ENCODE peak calls at places on chromosomes 3 and 15, in six cellular contexts. N is GM23338, E is body of pancreas, K is trophoblast cell, V is Panc1, W is tibial artery. I is an unnamed sample.

GRCh38 chr3:195183071-195183776 is 87.7 kb downstream of the XXYLT1 start:
- DNase-seq in V (no peak), E (no peak), N (no peak), K (no peak), W (no peak), I (no peak)

GRCh38 chr3:197426161-197426566 is 127.8 kb upstream of the DLG1 start:
- DNase-seq in E (no peak), K (no peak), V (no peak), W (no peak), N (no peak), I (no peak)

GRCh38 chr3:8972614-8973013 is 9.3 kb upstream of the RAD18 start:
- DNase-seq in V (no peak), K (no peak), N (no peak), E (no peak), W (no peak), I (no peak)

GRCh38 chr3:120661106-120661962 is 20.7 kb downstream of the HGD start:
- DNase-seq in E (no peak), N (no peak), K (no peak), V (no peak), W (no peak), I (no peak)

GRCh38 chr3:58563386-58564035 is 13.7 kb downstream of the FAM107A start:
- DNase-seq in W (no peak), E (no peak), N (no peak), K (no peak), V (no peak), I (no peak)

GRCh38 chr15:63075072-63075995 is 32.8 kb downstream of the TPM1 start:
- DNase-seq in E (no peak), V (no peak), N (peak; percentile 61), K (no peak), W (no peak), I (no peak)

GRCh38 chr3:114668099-114668498 is 374.3 kb downstream of the TIGIT start:
- DNase-seq in E (no peak), V (no peak), W (no peak), N (no peak), K (no peak), I (no peak)

GRCh38 chr3:132356568-132356967 is 39.4 kb downstream of the ACP3 start:
- DNase-seq in K (no peak), E (no peak), N (no peak), W (no peak), V (no peak), I (no peak)

GRCh38 chr15:44066211-44066827 is 128.8 kb downstream of the FRMD5 start:
- DNase-seq in W (no peak), V (peak; percentile 58), N (peak; percentile 95), K (peak; percentile 58), E (peak; percentile 67), I (peak; percentile 65)

GRCh38 chr15:47670365-47670764 is 46.9 kb upstream of the SEMA6D start:
- DNase-seq in N (no peak), E (no peak), W (no peak), K (no peak), V (no peak), I (no peak)

GRCh38 chr3:109339186-109339585 is 1.8 kb upstream of the DPPA4 start:
- DNase-seq in V (no peak), N (no peak), K (no peak), E (no peak), W (no peak), I (no peak)

GRCh38 chr3:109338322-109338721 is 976 bp upstream of the DPPA4 start:
- DNase-seq in K (no peak), E (no peak), N (no peak), V (no peak), W (no peak), I (no peak)

GRCh38 chr3:109336272-109336957 is 931 bp downstream of the DPPA4 start:
- DNase-seq in W (no peak), K (no peak), E (peak; percentile 19), V (no peak), N (no peak), I (no peak)

GRCh38 chr3:109339714-109340648 is 2.6 kb upstream of the DPPA4 start:
- DNase-seq in V (no peak), N (peak; percentile 66), E (no peak), K (no peak), W (no peak), I (no peak)

GRCh38 chr3:109337393-109337792 is at the start of gene DPPA4:
- DNase-seq in K (no peak), E (no peak), V (no peak), N (peak; percentile 96), W (no peak), I (no peak)
- H3K4me3 ChIP-seq in K (peak within 1 kb of the TSS; percentile 75), E (peak within 1 kb of the TSS; percentile 27), V (peak within 1 kb of the TSS; percentile 13), N (peak within 1 kb of the TSS; percentile 96), W (peak within 1 kb of the TSS; percentile 43), I (peak within 1 kb of the TSS; percentile 27)

GRCh38 chr3:48013288-48013980 is 2.8 kb downstream of the MAP4 start:
- DNase-seq in W (peak; percentile 31), E (peak; percentile 68), V (no peak), N (no peak), K (no peak), I (peak; percentile 12)
- H3K4me1 ChIP-seq in W (peaks cover 87% of the 10 kb centered on the region), E (peaks cover 78% of the 10 kb centered on the region), V (peaks cover 6% of the 10 kb centered on the region), N (peaks cover 36% of the 10 kb centered on the region), K (no peaks in the 10 kb centered on the region), I (peaks cover 49% of the 10 kb centered on the region)

DNA sequence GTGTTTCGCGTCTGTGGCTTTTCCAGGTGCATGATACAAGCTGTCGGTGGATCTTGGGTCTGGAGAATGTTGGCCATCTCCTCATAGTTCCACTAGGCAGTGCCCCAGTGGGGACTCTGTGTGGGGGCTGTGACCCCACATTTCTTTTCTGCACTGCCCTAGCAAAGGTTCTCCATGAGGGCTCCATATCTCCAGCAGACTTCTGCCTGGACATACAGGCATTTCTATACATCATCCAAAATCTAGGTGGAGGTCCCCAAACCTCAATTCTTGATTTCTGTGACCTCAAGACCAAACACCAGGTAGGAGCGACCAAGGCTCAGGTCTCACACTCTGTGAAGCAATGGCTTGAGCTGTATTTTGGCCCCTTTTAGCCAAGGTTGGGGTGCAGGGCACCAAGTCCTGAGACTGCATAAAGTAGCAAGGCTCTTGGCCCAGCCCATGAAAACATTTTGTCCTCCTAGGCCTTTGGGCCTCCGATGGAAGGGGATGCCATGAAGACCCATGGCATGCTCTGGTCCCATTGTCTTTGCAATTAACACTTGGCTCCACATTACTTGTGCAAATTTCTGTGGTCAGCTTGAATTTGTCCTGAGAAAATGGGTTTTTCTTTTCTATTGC is 615.3 kb downstream of the ZBBX start:
- DNase-seq in W (no peak), N (no peak), V (no peak), E (no peak), K (no peak), I (no peak)
- H3K4me3 ChIP-seq in W (no peak overlapping the region), N (no peak overlapping the region), V (no peak overlapping the region), E (no peak overlapping the region), K (peak overlapping the region; percentile 9), I (no peak overlapping the region)

GRCh38 chr3:97959863-97960262 is 12.4 kb downstream of the RIOX2 start:
- DNase-seq in E (no peak), K (no peak), N (no peak), W (no peak), V (no peak), I (no peak)
- H3K4me1 ChIP-seq in E (peaks cover 27% of the 10 kb centered on the region), K (peaks cover 5% of the 10 kb centered on the region), N (no peaks in the 10 kb centered on the region), W (no peaks in the 10 kb centered on the region), V (no peaks in the 10 kb centered on the region), I (no peaks in the 10 kb centered on the region)

GRCh38 chr3:159762238-159762637 is 226.4 kb upstream of the IL12A start:
- DNase-seq in K (no peak), E (no peak), V (no peak), N (peak; percentile 54), W (no peak), I (no peak)
- H3K4me3 ChIP-seq in K (no peak overlapping the region), E (no peak overlapping the region), V (no peak overlapping the region), N (peak overlapping the region; percentile 95), W (peak overlapping the region; percentile 90), I (no peak overlapping the region)

GRCh38 chr3:71065764-71066013 is 517.8 kb downstream of the FOXP1 start:
- DNase-seq in E (no peak), K (no peak), V (no peak), W (no peak), N (no peak), I (no peak)

GRCh38 chr3:71062920-71063767 is 520.4 kb downstream of the FOXP1 start:
- DNase-seq in W (no peak), V (no peak), K (no peak), N (no peak), E (no peak), I (no peak)

GRCh38 chr3:71063768-71064287 is 519.7 kb downstream of the FOXP1 start:
- DNase-seq in K (peak; percentile 18), N (peak; percentile 45), E (peak; percentile 29), V (no peak), W (no peak), I (no peak)

GRCh38 chr3:71064976-71065763 is 518.4 kb downstream of the FOXP1 start:
- DNase-seq in K (peak; percentile 62), W (peak; percentile 50), V (no peak), E (peak; percentile 63), N (peak; percentile 78), I (peak; percentile 39)

GRCh38 chr3:71064288-71064975 is 519.1 kb downstream of the FOXP1 start:
- DNase-seq in V (no peak), E (peak; percentile 51), N (peak; percentile 79), W (peak; percentile 56), K (peak; percentile 37), I (no peak)
- H3K4me1 ChIP-seq in V (no peaks in the 10 kb centered on the region), E (peaks cover 62% of the 10 kb centered on the region), N (peaks cover 65% of the 10 kb centered on the region), W (peaks cover 65% of the 10 kb centered on the region), K (peaks cover 8% of the 10 kb centered on the region), I (peaks cover 75% of the 10 kb centered on the region)

GRCh38 chr15:41544650-41545015 is 576 bp upstream of the RPAP1 start:
- DNase-seq in V (no peak), N (no peak), W (peak; percentile 43), K (no peak), E (peak; percentile 28), I (no peak)
- H3K4me3 ChIP-seq in V (peak overlapping the region; percentile 92), N (peak overlapping the region; percentile 84), W (peak overlapping the region; percentile 68), K (no peak overlapping the region), E (no peak overlapping the region), I (peak overlapping the region; percentile 66)

DNA sequence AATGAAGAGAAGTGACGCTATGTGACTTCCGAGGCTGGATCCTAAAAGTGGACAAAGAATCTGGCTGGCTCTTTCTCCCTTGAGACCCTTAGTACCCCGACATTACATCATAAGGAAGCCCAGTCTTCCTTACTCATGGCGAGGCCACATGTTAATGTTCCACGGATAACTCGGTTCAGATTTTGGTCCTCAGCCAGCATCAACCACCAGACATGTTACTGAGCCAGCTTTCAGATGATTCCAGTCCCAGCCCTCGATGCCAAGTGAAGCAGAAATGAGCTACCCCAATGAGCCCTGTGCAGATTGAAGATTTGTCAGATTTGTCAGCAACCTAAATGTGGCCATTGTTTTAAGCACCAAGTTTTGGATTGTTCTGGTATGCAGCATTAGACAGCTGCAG is 46.6 kb downstream of the SLCO2A1 start:
- DNase-seq in V (no peak), W (no peak), E (no peak), K (no peak), N (no peak), I (no peak)
- H3K4me1 ChIP-seq in V (no peaks in the 10 kb centered on the region), W (no peaks in the 10 kb centered on the region), E (no peaks in the 10 kb centered on the region), K (peaks cover 43% of the 10 kb centered on the region), N (peaks cover 11% of the 10 kb centered on the region), I (no peaks in the 10 kb centered on the region)

GRCh38 chr3:183779896-183780450 is 45.4 kb downstream of the MAP6D1 start:
- DNase-seq in K (no peak), V (no peak), W (no peak), E (no peak), N (no peak), I (no peak)
- H3K4me3 ChIP-seq in K (no peak overlapping the region), V (no peak overlapping the region), W (no peak overlapping the region), E (no peak overlapping the region), N (no peak overlapping the region), I (no peak overlapping the region)